ENCODE peak calls at places on chromosomes 7 and 10, in nine cellular contexts. S is non-pigmented ciliary epithelial cell; Q is GM13977; X is GM12891; F is D341Med; O is stimulated activated naive CD8-positive, alpha-beta T cell treated with anti-CD3 and anti-CD28 coated beads, Interleukin-15, Interleukin-2, amounts not matched to agents 100 U/mL and 50 U/mL, for 24 hours; U is stimulated activated CD4-positive, alpha-beta T cell treated with anti-CD3 and anti-CD28 coated beads, Interleukin-1b, Interleukin-23, amount 100 ng/mL, for 24 hours; C is activated CD8-positive, alpha-beta T cell treated with anti-CD3 and anti-CD28 coated beads for 36 hours; M is WERI-Rb-1. D is an unnamed sample.

GRCh38 chr10:26696786-26697162 is 727 bp upstream of the PDSS1 start:
- DNase-seq in S (no peak), Q (no peak), X (no peak), F (no peak), O (no peak), U (no peak), C (no peak), M (no peak), D (no peak)

GRCh38 chr10:92574545-92575377 is 868 bp upstream of the IDE start:
- DNase-seq in S (no peak), Q (peak; percentile 63), X (no peak), F (no peak), O (no peak), U (no peak), C (no peak), M (no peak), D (peak; percentile 52)

GRCh38 chr10:70803768-70804423 is 11.9 kb upstream of the SGPL1 start:
- DNase-seq in S (no peak), Q (no peak), X (no peak), F (no peak), O (no peak), U (no peak), C (no peak), M (no peak), D (no peak)

GRCh38 chr10:24435374-24435773 is 226.4 kb downstream of the KIAA1217 start:
- DNase-seq in S (no peak), Q (no peak), X (no peak), F (no peak), O (no peak), U (no peak), C (no peak), M (no peak), D (no peak)

GRCh38 chr7:100572281-100572948 is 1.3 kb downstream of the SAP25 start:
- DNase-seq in S (no peak), Q (no peak), X (no peak), F (no peak), O (no peak), U (no peak), C (no peak), M (no peak), D (no peak)

GRCh38 chr10:58322072-58322834 is 12.6 kb upstream of the UBE2D1 start:
- DNase-seq in S (no peak), Q (no peak), X (no peak), F (no peak), O (no peak), U (no peak), C (peak; percentile 44), M (no peak), D (no peak)

GRCh38 chr10:63866747-63867140 is 345.5 kb downstream of the REEP3 start:
- DNase-seq in S (no peak), Q (no peak), X (no peak), F (peak; percentile 30), O (no peak), U (no peak), C (no peak), M (no peak), D (no peak)

GRCh38 chr10:129486805-129487204 is 19.8 kb downstream of the MGMT start:
- DNase-seq in S (no peak), Q (no peak), X (no peak), F (no peak), O (no peak), U (no peak), C (no peak), M (no peak), D (no peak)

GRCh38 chr7:141646826-141647480 is 55.0 kb downstream of the DENND11 start:
- DNase-seq in S (no peak), Q (no peak), X (no peak), F (no peak), O (no peak), U (no peak), C (no peak), M (no peak), D (no peak)

GRCh38 chr10:71743099-71743838 is 23.7 kb upstream of the C10orf105 start:
- DNase-seq in S (no peak), Q (no peak), X (no peak), F (no peak), O (no peak), U (no peak), C (no peak), M (no peak), D (no peak)

GRCh38 chr7:120742370-120742769 is 115.6 kb downstream of the TSPAN12 start:
- DNase-seq in S (no peak), Q (no peak), X (no peak), F (peak; percentile 36), O (no peak), U (no peak), C (no peak), M (peak; percentile 82), D (peak; percentile 55)

GRCh38 chr10:14834588-14834987 is 3.2 kb downstream of the CDNF start:
- DNase-seq in S (no peak), Q (no peak), X (no peak), F (no peak), O (no peak), U (no peak), C (no peak), M (no peak), D (no peak)

GRCh38 chr10:32197423-32197822 is 141.2 kb upstream of the KIF5B start:
- DNase-seq in S (no peak), Q (no peak), X (no peak), F (no peak), O (no peak), U (no peak), C (no peak), M (no peak), D (no peak)

GRCh38 chr7:42495251-42495650 is 258.2 kb upstream of the GLI3 start:
- DNase-seq in S (no peak), Q (no peak), X (no peak), F (no peak), O (no peak), U (no peak), C (no peak), M (no peak), D (no peak)

GRCh38 chr7:98998821-98999725 is 120.7 kb downstream of the TRRAP start:
- DNase-seq in S (no peak), Q (no peak), X (no peak), F (no peak), O (no peak), U (no peak), C (no peak), M (no peak), D (no peak)

GRCh38 chr7:96179341-96179740 is 142.6 kb downstream of the SLC25A13 start:
- DNase-seq in S (no peak), Q (no peak), X (no peak), F (no peak), O (no peak), U (no peak), C (no peak), M (no peak), D (no peak)

GRCh38 chr7:38858281-38858884 is 50.6 kb downstream of the VPS41 start:
- DNase-seq in S (no peak), Q (no peak), X (no peak), F (no peak), O (no peak), U (no peak), C (no peak), M (no peak), D (no peak)

GRCh38 chr7:95092332-95092731 is 184.9 kb downstream of the PPP1R9A start:
- DNase-seq in S (no peak), Q (no peak), X (no peak), F (no peak), O (no peak), U (no peak), C (no peak), M (no peak), D (no peak)

GRCh38 chr7:51376420-51377092 is 59.9 kb upstream of the COBL start:
- DNase-seq in S (peak; percentile 60), Q (no peak), X (no peak), F (no peak), O (no peak), U (no peak), C (no peak), M (no peak), D (no peak)

GRCh38 chr10:128008521-128009250 is 101.8 kb downstream of the PTPRE start:
- DNase-seq in S (no peak), Q (no peak), X (no peak), F (no peak), O (no peak), U (no peak), C (no peak), M (no peak), D (no peak)

GRCh38 chr7:28573059-28573553 is 160.8 kb downstream of the CREB5 start:
- DNase-seq in S (peak; percentile 52), Q (no peak), X (no peak), F (no peak), O (no peak), U (no peak), C (no peak), M (no peak), D (peak; percentile 32)

GRCh38 chr10:29620112-29620690 is 14.6 kb downstream of the SVIL start:
- DNase-seq in S (no peak), Q (no peak), X (no peak), F (no peak), O (no peak), U (no peak), C (no peak), M (no peak), D (no peak)